ENCODE peak calls at places on chromosomes 1 and 21, in four cellular contexts. Y is left ventricle myocardium inferior, U is cardiac fibroblast, T is GM10248. V is an unnamed sample.

GRCh38 chr21:26469789-26470188 is 103.3 kb downstream of the CYYR1 start:
- DNase-seq in Y (no peak), U (peak), T (no peak), V (no peak)

GRCh38 chr1:15226626-15227286 is 20.3 kb upstream of the FHAD1 start:
- DNase-seq in Y (no peak), U (no peak), T (no peak), V (no peak)

GRCh38 chr1:71424536-71424935 is 343.7 kb upstream of the ZRANB2 start:
- DNase-seq in Y (no peak), U (no peak), T (no peak), V (no peak)

GRCh38 chr1:12480748-12481362 is 137.2 kb downstream of the DHRS3 start:
- DNase-seq in Y (no peak), U (peak), T (no peak), V (no peak)

GRCh38 chr1:108194051-108194450 is 6.1 kb downstream of the SLC25A24 start:
- DNase-seq in Y (no peak), U (peak), T (no peak), V (no peak)

GRCh38 chr1:51058863-51059262 is 43.2 kb upstream of the C1orf185 start:
- DNase-seq in Y (no peak), U (peak), T (peak), V (peak)

GRCh38 chr1:185477638-185478216 is 160.7 kb upstream of the IVNS1ABP start:
- DNase-seq in Y (no peak), U (no peak), T (no peak), V (no peak)

GRCh38 chr1:32234792-32235191 is 12.2 kb upstream of the FAM167B start:
- DNase-seq in Y (no peak), U (no peak), T (no peak), V (no peak)

GRCh38 chr1:72837781-72838180 is 555.4 kb upstream of the NEGR1 start:
- DNase-seq in Y (no peak), U (no peak), T (no peak), V (no peak)

DNA sequence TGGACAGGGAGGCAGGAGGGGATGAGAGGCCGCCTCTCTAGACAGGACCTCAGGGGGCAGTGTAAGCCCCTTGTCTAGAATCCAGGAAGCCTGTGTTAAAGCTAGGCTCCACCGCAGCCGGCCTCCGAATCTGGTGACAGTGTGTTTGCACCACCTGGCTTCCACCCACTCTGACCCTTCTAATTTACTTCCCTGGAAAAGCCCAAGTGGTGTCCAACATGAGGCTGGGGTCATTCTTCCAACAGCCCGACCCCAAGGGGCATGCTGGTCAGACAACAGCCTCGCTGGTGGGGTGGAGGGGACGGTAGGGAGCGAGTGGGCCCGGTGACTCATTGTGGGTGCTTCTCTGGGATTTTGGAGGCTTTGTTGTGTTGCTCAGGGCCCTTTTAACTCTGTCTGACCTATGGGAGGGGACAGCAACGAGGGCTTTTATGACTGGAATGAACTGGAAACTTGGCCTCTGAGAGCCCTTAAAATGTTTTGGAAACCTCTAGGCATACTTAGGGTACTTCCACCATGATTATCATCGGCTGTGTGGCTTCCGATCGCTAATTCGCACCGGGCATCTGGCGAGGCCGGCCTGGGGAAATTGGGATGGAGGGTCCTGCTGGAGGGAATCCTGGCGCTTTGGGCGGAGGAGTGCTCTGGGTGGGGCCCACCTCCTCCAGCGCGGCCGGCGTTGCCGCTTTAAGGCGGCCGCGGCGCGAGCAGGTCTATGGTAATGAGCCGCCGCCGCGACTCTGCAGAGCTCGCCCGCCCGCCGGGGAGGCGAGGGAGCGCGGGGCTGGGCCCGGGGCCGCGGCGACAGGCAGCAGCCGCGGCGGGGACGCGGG is at the start of gene CELSR2:
- DNase-seq in Y (peak), U (peak), T (peak), V (peak)
- TF ChIP-seq CTCF in Y (no peak), U (no peak), T (no peak), V (no peak)

GRCh38 chr1:81758213-81758612 is 42.5 kb upstream of the ADGRL2 start:
- DNase-seq in Y (no peak), U (peak), T (no peak), V (no peak)

GRCh38 chr1:81757398-81758020 is 43.2 kb upstream of the ADGRL2 start:
- DNase-seq in Y (no peak), U (peak), T (no peak), V (no peak)

GRCh38 chr1:81756872-81757271 is 43.9 kb upstream of the ADGRL2 start:
- DNase-seq in Y (no peak), U (peak), T (no peak), V (no peak)

GRCh38 chr1:81760487-81761097 is 40.1 kb upstream of the ADGRL2 start:
- DNase-seq in Y (no peak), U (peak), T (no peak), V (peak)
- TF ChIP-seq CTCF in Y (peak), U (peak), T (peak), V (peak)

GRCh38 chr1:214453109-214453722 is 98.2 kb downstream of the PTPN14 start:
- DNase-seq in Y (no peak), U (peak), T (no peak), V (no peak)

GRCh38 chr1:214449371-214449770 is 102.0 kb downstream of the PTPN14 start:
- DNase-seq in Y (no peak), U (no peak), T (no peak), V (no peak)

GRCh38 chr1:214454619-214455396 is 96.6 kb downstream of the PTPN14 start:
- DNase-seq in Y (no peak), U (peak), T (no peak), V (no peak)

GRCh38 chr1:214451591-214451990 is 99.8 kb downstream of the PTPN14 start:
- DNase-seq in Y (no peak), U (no peak), T (no peak), V (no peak)

GRCh38 chr1:214452152-214452806 is 99.1 kb downstream of the PTPN14 start:
- DNase-seq in Y (no peak), U (no peak), T (no peak), V (no peak)
- TF ChIP-seq CTCF in Y (no peak), U (peak), T (no peak), V (no peak)

GRCh38 chr1:170770254-170770653 is 106.3 kb downstream of the PRRX1 start:
- DNase-seq in Y (no peak), U (no peak), T (no peak), V (no peak)

GRCh38 chr1:170768929-170769328 is 105.0 kb downstream of the PRRX1 start:
- DNase-seq in Y (no peak), U (no peak), T (no peak), V (no peak)

GRCh38 chr1:170765279-170765678 is 101.3 kb downstream of the PRRX1 start:
- DNase-seq in Y (no peak), U (no peak), T (no peak), V (no peak)

DNA sequence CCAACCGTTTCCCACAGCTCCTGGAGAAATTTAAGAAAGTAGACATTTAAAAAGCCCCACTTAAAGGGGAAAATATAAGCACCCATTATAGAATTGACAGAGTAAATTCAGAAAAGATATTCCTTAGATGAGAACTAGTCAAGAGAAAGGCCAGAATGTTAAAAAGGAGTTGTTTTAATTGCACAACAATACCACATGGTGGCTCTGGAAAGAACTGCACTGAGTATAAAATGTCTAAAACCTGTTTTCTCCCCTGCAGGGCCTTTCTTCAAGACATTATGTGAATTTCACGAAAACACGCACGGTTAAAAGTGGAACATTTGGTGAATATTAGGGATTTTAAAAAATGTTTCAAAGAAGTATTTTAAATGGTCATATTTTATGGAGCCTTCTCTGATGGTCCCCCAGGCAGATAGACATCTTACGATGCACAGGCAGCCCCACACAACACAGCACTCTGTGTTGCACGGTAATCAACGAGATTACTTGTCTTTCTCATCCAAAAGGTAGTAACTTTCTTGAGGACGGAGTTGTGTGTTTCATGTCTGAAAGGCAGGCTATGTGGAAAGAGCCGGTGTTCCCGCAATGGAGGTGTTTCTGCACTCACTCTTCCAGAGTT is 101.9 kb downstream of the PRRX1 start:
- DNase-seq in Y (no peak), U (peak), T (no peak), V (no peak)
- TF ChIP-seq CTCF in Y (peak), U (peak), T (peak), V (no peak)

GRCh38 chr1:175569117-175569743 is 174.2 kb downstream of the TNR start:
- DNase-seq in Y (no peak), U (no peak), T (no peak), V (no peak)
- TF ChIP-seq CTCF in Y (peak), U (no peak), T (no peak), V (peak)

GRCh38 chr1:2528966-2529750 is 905 bp downstream of the HES5 start:
- DNase-seq in Y (no peak), U (no peak), T (no peak), V (peak)
- TF ChIP-seq CTCF in Y (peak), U (no peak), T (peak), V (no peak)

DNA sequence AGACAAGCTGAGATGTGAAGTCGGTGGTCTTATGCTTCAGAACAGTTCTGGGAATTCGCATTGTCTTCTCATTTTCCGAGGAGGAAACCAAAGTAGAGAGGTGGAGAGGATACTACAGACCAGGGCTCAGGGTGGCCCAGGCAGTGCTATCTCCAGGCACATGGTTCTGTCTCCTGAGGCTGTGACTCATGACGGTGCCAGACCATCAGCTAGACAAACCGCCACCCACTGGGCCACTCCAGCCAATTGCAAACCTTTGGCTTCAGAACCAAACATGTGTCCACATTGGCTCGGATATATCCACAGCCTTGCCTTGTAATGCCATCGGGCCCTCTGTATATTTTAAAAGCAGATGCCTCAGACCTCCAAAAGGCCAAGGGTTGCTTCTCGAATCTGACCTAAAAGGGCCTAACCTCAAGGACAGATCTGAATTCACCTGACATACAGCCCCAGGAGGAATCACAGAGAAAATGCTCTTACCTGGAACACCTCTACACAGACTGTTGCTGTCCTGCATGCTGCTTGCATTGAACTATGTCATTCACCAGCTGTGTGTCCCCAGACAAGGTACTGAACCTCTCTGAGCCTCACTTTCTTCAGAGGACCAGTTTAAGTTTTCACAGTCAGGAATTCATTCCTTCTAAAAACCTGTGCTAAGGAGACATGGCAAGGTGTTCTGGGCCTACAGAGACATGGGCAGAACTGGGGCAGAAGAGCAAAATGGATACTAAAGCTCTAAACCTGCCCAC is 224.9 kb upstream of the JUN start:
- DNase-seq in Y (no peak), U (peak), T (no peak), V (no peak)
- TF ChIP-seq CTCF in Y (no peak), U (no peak), T (no peak), V (no peak)